ENCODE peak calls at places on chromosomes 13 and 19, in four cellular contexts. O, W, B and A are unnamed samples.

GRCh38 chr13:34207334-34207733 is 389.4 kb downstream of the RFC3 start:
- DNase-seq in O (no peak), W (peak), B (peak), A (peak)

GRCh38 chr13:50127726-50128291 is 112.6 kb downstream of the KCNRG start:
- DNase-seq in O (no peak), W (peak), B (no peak), A (no peak)

GRCh38 chr19:17402982-17403855 is 2.2 kb downstream of the BST2 start:
- DNase-seq in O (no peak), W (no peak), B (peak), A (peak)

GRCh38 chr19:18397242-18398202 is at the start of gene LRRC25:
- DNase-seq in O (no peak), W (no peak), B (no peak), A (no peak)

GRCh38 chr19:9871626-9872338 is 36.7 kb downstream of the PIN1 start:
- DNase-seq in O (no peak), W (no peak), B (no peak), A (no peak)

GRCh38 chr19:46428278-46429141 is at the start of gene PNMA8C:
- DNase-seq in O (no peak), W (no peak), B (peak), A (no peak)

GRCh38 chr19:36136975-36137686 is 2.7 kb upstream of the CAPNS1 start:
- DNase-seq in O (no peak), W (peak), B (peak), A (peak)

GRCh38 chr19:29121684-29122083 is 91.3 kb downstream of the UQCRFS1 start:
- DNase-seq in O (no peak), W (peak), B (no peak), A (no peak)

GRCh38 chr13:28658796-28659610 is at the start of gene POMP:
- DNase-seq in O (peak), W (peak), B (peak), A (peak)
- TF ChIP-seq CTCF in O (no peak), W (no peak), B (no peak), A (no peak)

GRCh38 chr13:42305503-42305902 is 33.6 kb downstream of the AKAP11 start:
- DNase-seq in O (no peak), W (no peak), B (no peak), A (no peak)
- TF ChIP-seq CTCF in O (no peak), W (no peak), B (no peak), A (no peak)

DNA sequence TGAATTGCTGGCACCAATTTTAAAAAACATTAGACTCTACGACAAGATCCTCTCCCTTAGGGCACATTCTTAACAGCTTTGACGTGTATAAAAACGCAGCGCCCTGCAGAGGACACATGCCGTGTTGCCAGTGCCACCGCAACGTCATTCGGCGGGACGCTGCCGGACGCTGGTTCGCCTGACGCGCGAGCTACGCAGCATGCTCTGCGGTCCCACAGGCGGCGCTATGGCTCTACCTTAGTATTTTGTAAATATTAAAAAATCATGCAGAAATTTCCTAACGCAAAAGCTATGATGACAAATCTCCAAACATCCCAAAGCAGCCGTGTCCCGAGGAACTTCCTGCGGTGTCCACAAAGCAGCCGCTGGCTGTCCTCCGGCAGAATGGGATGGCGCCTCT is 4.2 kb upstream of the ADPRHL1 start:
- DNase-seq in O (no peak), W (no peak), B (no peak), A (no peak)
- TF ChIP-seq CTCF in O (no peak), W (no peak), B (no peak), A (no peak)

GRCh38 chr19:13884726-13885591 is 8.0 kb downstream of the NANOS3 start:
- DNase-seq in O (no peak), W (no peak), B (no peak), A (no peak)
- TF ChIP-seq CTCF in O (no peak), W (no peak), B (no peak), A (no peak)

GRCh38 chr13:110925023-110925608 is 10.2 kb upstream of the ANKRD10 start:
- DNase-seq in O (no peak), W (no peak), B (no peak), A (no peak)
- TF ChIP-seq CTCF in O (peak), W (peak), B (no peak), A (no peak)

DNA sequence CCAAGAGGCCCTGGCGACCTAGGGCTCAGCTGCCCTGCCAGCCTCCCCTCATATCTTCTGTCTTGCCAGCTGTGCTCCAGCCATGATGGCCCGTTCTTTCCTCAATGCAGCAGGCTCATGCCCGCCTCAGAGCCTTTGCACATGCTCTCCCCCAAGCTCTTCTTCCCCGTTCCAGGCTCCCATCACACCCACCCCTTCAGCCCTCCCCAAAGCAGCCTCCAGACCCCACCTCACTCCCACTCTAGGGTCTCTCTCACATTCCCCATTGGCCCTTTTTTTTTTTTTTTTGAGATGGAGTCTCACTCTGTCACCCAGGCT is 29.9 kb upstream of the ATP1A3 start:
- DNase-seq in O (no peak), W (no peak), B (no peak), A (no peak)
- TF ChIP-seq CTCF in O (no peak), W (no peak), B (peak), A (no peak)

DNA sequence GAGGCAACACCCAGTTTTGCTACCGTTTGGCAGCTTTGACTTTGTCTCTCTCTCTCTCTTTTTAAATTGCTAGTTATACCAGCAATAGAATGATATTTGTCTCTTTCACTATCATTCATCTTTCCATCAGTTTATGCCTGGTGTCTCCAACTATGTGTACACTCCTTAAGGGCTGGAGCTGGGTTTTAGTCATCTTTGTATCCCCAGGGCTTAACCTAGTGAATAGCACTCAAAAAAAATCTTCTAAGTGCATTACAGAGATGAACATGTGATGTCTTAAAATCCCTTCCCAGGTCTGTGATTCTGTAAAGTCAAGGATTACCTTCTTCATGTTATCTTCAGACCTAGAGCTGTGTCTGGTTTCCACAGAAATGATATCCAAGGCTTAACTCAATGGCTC is 7.8 kb upstream of the UBL3 start:
- DNase-seq in O (no peak), W (no peak), B (no peak), A (no peak)
- TF ChIP-seq CTCF in O (no peak), W (no peak), B (no peak), A (no peak)

GRCh38 chr13:80529734-80530133 is 188.8 kb upstream of the SPRY2 start:
- DNase-seq in O (no peak), W (peak), B (peak), A (no peak)

GRCh38 chr13:80524447-80525215 is 183.7 kb upstream of the SPRY2 start:
- DNase-seq in O (no peak), W (peak), B (peak), A (peak)

GRCh38 chr13:80528733-80529132 is 187.8 kb upstream of the SPRY2 start:
- DNase-seq in O (no peak), W (no peak), B (no peak), A (no peak)

GRCh38 chr13:80530902-80531301 is 190.0 kb upstream of the SPRY2 start:
- DNase-seq in O (no peak), W (no peak), B (no peak), A (no peak)

GRCh38 chr13:80527400-80527799 is 186.5 kb upstream of the SPRY2 start:
- DNase-seq in O (no peak), W (no peak), B (no peak), A (no peak)
- TF ChIP-seq CTCF in O (no peak), W (no peak), B (no peak), A (no peak)

GRCh38 chr13:93233997-93234416 is 7.4 kb downstream of the GPC6 start:
- DNase-seq in O (no peak), W (no peak), B (peak), A (no peak)
- TF ChIP-seq CTCF in O (no peak), W (no peak), B (no peak), A (no peak)